ENCODE peak calls at places on chromosome 20, in four cellular contexts. K, M, I and G are unnamed samples.

GRCh38 chr20:11015440-11015839 is 341.6 kb upstream of the JAG1 start:
- DNase-seq in K (no peak), M (no peak), I (no peak), G (no peak)

GRCh38 chr20:1292620-1293019 is 26.5 kb downstream of the SNPH start:
- DNase-seq in K (no peak), M (no peak), I (no peak), G (no peak)

GRCh38 chr20:53215166-53215565 is 243.0 kb downstream of the TSHZ2 start:
- DNase-seq in K (no peak), M (no peak), I (no peak), G (no peak)

GRCh38 chr20:9615766-9616454 is 101.5 kb downstream of the LAMP5 start:
- DNase-seq in K (no peak), M (no peak), I (no peak), G (no peak)

GRCh38 chr20:52295556-52295955 is 104.0 kb upstream of the ZFP64 start:
- DNase-seq in K (no peak), M (no peak), I (no peak), G (no peak)

GRCh38 chr20:9458075-9458818 is 56.1 kb upstream of the LAMP5 start:
- DNase-seq in K (no peak), M (peak; percentile 86), I (no peak), G (no peak)

GRCh38 chr20:24986436-24987015 is 6.0 kb downstream of the APMAP start:
- DNase-seq in K (no peak), M (no peak), I (peak; percentile 32), G (no peak)

GRCh38 chr20:35663813-35664543 is 722 bp downstream of the CPNE1 start:
- DNase-seq in K (peak; percentile 36), M (peak; percentile 75), I (peak; percentile 57), G (peak; percentile 56)

GRCh38 chr20:57476641-57477461 is 48.1 kb downstream of the CTCFL start:
- DNase-seq in K (no peak), M (no peak), I (no peak), G (no peak)

GRCh38 chr20:17024513-17025105 is 202.2 kb upstream of the PCSK2 start:
- DNase-seq in K (no peak), M (peak; percentile 64), I (no peak), G (no peak)

GRCh38 chr20:3045042-3045815 is 623 bp upstream of the MRPS26 start:
- DNase-seq in K (no peak), M (peak; percentile 82), I (peak; percentile 91), G (peak; percentile 27)

GRCh38 chr20:22771706-22772105 is 187.3 kb upstream of the FOXA2 start:
- DNase-seq in K (no peak), M (no peak), I (no peak), G (no peak)

GRCh38 chr20:45017281-45017680 is 51.0 kb downstream of the STK4 start:
- DNase-seq in K (no peak), M (peak; percentile 66), I (no peak), G (no peak)

GRCh38 chr20:4563031-4563430 is 158.7 kb upstream of the PRND start:
- DNase-seq in K (no peak), M (no peak), I (no peak), G (no peak)

GRCh38 chr20:8924539-8924938 is 144.3 kb upstream of the PLCB4 start:
- DNase-seq in K (no peak), M (no peak), I (no peak), G (no peak)

GRCh38 chr20:21518292-21518991 is 4.6 kb upstream of the NKX2-2 start:
- DNase-seq in K (peak; percentile 81), M (peak; percentile 34), I (no peak), G (no peak)

GRCh38 chr20:32437391-32438074 is 79.4 kb downstream of the ASXL1 start:
- DNase-seq in K (no peak), M (peak; percentile 72), I (no peak), G (no peak)

GRCh38 chr20:46974669-46975434 is 80.2 kb downstream of the EYA2 start:
- DNase-seq in K (no peak), M (no peak), I (no peak), G (no peak)

GRCh38 chr20:25273541-25274358 is 25.9 kb downstream of the PYGB start:
- DNase-seq in K (no peak), M (no peak), I (peak; percentile 79), G (no peak)

GRCh38 chr20:36572701-36573102 is 695 bp upstream of the TGIF2 start:
- DNase-seq in K (no peak), M (peak; percentile 58), I (no peak), G (no peak)

DNA sequence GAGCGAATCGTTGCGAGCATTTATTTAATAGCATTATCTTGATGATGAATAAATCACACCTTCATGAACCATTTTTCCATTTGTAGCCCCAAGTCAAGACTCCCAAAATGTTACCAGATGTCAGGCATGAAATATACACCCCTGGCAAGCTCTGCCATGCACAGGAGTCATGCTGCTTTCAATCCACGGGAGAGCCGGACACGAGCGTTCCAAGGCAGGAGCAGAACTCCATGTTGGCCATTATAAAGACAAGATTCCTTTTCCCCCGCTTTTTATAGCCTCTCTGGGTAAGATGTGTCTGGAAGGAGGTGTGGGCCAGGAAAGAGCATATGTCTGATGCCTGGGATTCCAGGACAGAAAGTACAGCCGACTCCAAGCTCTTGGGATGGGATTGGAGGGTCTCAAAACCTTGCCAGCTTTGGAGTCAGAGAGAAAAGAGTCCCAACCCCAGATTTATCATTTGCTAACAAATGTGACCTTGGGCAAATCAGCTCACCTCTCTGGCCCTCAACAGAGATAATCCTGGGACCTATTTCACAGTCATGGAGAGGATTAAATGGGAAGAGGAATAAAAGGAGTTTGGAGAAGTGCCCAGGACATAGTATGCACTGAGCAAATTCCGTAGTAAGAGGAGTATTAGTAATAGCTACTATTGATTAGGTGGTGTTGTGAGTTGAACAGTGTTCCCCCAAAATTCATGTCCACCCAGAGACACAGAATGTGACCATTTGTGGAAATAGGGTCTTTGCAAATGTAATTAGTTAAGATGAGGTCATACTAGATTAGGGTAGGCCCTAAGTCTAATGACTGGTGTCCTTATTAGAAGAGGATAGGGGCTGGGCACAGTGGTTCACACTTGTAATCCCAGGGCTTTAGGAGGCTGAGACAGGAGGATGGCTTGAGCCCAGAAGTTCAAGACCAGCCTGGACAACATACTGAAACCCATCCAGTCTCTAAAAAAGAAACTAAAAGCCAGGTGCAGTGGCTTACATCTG is 17.2 kb downstream of the RIPOR3 start:
- DNase-seq in K (no peak), M (no peak), I (no peak), G (no peak)
- H3K27ac ChIP-seq in K (no peak overlapping the region), M (no peak overlapping the region), I (no peak overlapping the region), G (no peak overlapping the region)

GRCh38 chr20:40892642-40893041 is 136.0 kb upstream of the TOP1 start:
- DNase-seq in K (no peak), M (peak; percentile 12), I (no peak), G (no peak)

GRCh38 chr20:40893610-40894242 is 134.9 kb upstream of the TOP1 start:
- DNase-seq in K (no peak), M (no peak), I (no peak), G (no peak)

GRCh38 chr20:40895182-40895581 is 133.4 kb upstream of the TOP1 start:
- DNase-seq in K (no peak), M (no peak), I (no peak), G (no peak)

GRCh38 chr20:40887100-40887499 is 141.5 kb upstream of the TOP1 start:
- DNase-seq in K (no peak), M (no peak), I (no peak), G (no peak)

DNA sequence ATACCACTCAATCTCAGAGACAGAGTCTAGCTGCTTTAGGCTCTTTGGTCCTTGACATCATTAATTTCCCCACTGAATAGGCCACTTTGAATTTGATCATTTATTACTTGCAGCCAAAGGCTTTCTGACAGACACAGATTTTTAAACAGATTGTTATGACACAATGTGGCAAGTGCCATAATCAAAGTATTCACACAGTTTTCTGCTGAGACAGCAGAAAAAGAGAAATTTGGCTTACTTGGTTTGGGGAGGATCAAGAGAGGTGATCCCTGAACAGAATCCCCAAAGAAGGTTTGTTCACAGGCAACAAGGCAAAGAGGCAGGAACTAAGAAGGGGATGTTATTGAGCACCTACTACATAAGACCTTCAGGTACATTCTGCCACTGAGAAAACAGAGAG is 138.0 kb upstream of the TOP1 start:
- DNase-seq in K (no peak), M (no peak), I (no peak), G (no peak)
- H3K4me1 ChIP-seq in K (no peaks in the 10 kb centered on the region), M (no peaks in the 10 kb centered on the region), I (peaks cover 11% of the 10 kb centered on the region), G (no peaks in the 10 kb centered on the region)

GRCh38 chr20:31414381-31414780 is 8.4 kb upstream of the DEFB121 start:
- DNase-seq in K (no peak), M (no peak), I (no peak), G (no peak)
- H3K4me3 ChIP-seq in K (no peak overlapping the region), M (no peak overlapping the region), I (no peak overlapping the region), G (no peak overlapping the region)

GRCh38 chr20:14881518-14881917 is 544.1 kb upstream of the FLRT3 start:
- DNase-seq in K (no peak), M (no peak), I (no peak), G (no peak)

GRCh38 chr20:14877616-14878015 is 540.2 kb upstream of the FLRT3 start:
- DNase-seq in K (no peak), M (no peak), I (no peak), G (no peak)

GRCh38 chr20:14879020-14879697 is 541.7 kb upstream of the FLRT3 start:
- DNase-seq in K (no peak), M (no peak), I (no peak), G (no peak)

GRCh38 chr20:14878676-14879019 is 541.2 kb upstream of the FLRT3 start:
- DNase-seq in K (no peak), M (no peak), I (no peak), G (no peak)

GRCh38 chr20:14879839-14880238 is 542.4 kb upstream of the FLRT3 start:
- DNase-seq in K (no peak), M (no peak), I (no peak), G (no peak)
- H3K27ac ChIP-seq in K (no peak overlapping the region), M (no peak overlapping the region), I (no peak overlapping the region), G (no peak overlapping the region)